ENCODE peak calls at places on chromosome X, in ten cellular contexts. H is stimulated activated CD4-positive, alpha-beta T cell treated with anti-CD3 and anti-CD28 coated beads, Interleukin-4, amount 100 ng/mL, for 24 hours; L is fibroblast of pulmonary artery; X is T-cell; F is AML-193; W is NCI-H1092; V is fibroblast of the aortic adventitia; C is CD8-positive, alpha-beta memory T cell; E is GM03348; Y is smooth muscle cell of the brain vasculature. U is an unnamed sample.

GRCh38 chrX:41377624-41378023 is 43.7 kb downstream of the DDX3X start:
- DNase-seq in H (peak; percentile 49), L (no peak), X (no peak), F (no peak), W (no peak), V (no peak), C (no peak), E (no peak), Y (no peak), U (no peak)

GRCh38 chrX:143476751-143477150 is 40.5 kb downstream of the SPANXN3 start:
- DNase-seq in H (no peak), L (no peak), X (no peak), F (no peak), W (no peak), V (no peak), C (no peak), E (no peak), Y (no peak), U (no peak)

GRCh38 chrX:18133605-18134004 is 87.1 kb downstream of the BEND2 start:
- DNase-seq in H (no peak), L (no peak), X (no peak), F (no peak), W (no peak), V (no peak), C (no peak), E (no peak), Y (no peak), U (no peak)

GRCh38 chrX:115892787-115893671 is 277.5 kb upstream of the AGTR2 start:
- DNase-seq in H (no peak), L (peak; percentile 21), X (peak; percentile 38), F (no peak), W (peak; percentile 82), V (peak; percentile 86), C (peak; percentile 36), E (no peak), Y (peak; percentile 40), U (peak; percentile 96)

GRCh38 chrX:120332394-120332793 is 21.1 kb upstream of the TMEM255A start:
- DNase-seq in H (no peak), L (no peak), X (no peak), F (no peak), W (no peak), V (no peak), C (no peak), E (no peak), Y (no peak), U (no peak)

GRCh38 chrX:66676990-66677389 is 38.1 kb upstream of the EDA2R start:
- DNase-seq in H (no peak), L (peak; percentile 89), X (no peak), F (no peak), W (no peak), V (peak; percentile 85), C (no peak), E (peak; percentile 11), Y (peak; percentile 46), U (no peak)

GRCh38 chrX:150697641-150698040 is 4.4 kb downstream of the MTMR1 start:
- DNase-seq in H (peak; percentile 23), L (no peak), X (no peak), F (no peak), W (no peak), V (no peak), C (no peak), E (no peak), Y (no peak), U (no peak)

GRCh38 chrX:135112096-135112729 is 8.1 kb downstream of the ETDB start:
- DNase-seq in H (peak; percentile 43), L (peak; percentile 53), X (no peak), F (peak; percentile 12), W (no peak), V (peak; percentile 46), C (peak; percentile 38), E (no peak), Y (no peak), U (no peak)

GRCh38 chrX:106302304-106302703 is 134.2 kb downstream of the PWWP3B start:
- DNase-seq in H (no peak), L (peak; percentile 49), X (no peak), F (no peak), W (no peak), V (no peak), C (no peak), E (no peak), Y (no peak), U (no peak)

GRCh38 chrX:104270916-104271512 is 16.3 kb upstream of the ESX1 start:
- DNase-seq in H (peak; percentile 17), L (peak; percentile 46), X (no peak), F (peak; percentile 35), W (peak; percentile 27), V (peak; percentile 37), C (no peak), E (peak; percentile 23), Y (no peak), U (peak; percentile 6)

GRCh38 chrX:16239211-16239610 is 71.9 kb downstream of the MAGEB17 start:
- DNase-seq in H (no peak), L (peak; percentile 49), X (no peak), F (no peak), W (no peak), V (peak; percentile 49), C (no peak), E (peak; percentile 40), Y (peak; percentile 33), U (no peak)

GRCh38 chrX:54808109-54808604 is 612 bp downstream of the MAGED2 start:
- DNase-seq in H (peak; percentile 33), L (no peak), X (peak; percentile 31), F (no peak), W (peak; percentile 85), V (no peak), C (peak; percentile 46), E (peak; percentile 75), Y (peak; percentile 20), U (peak; percentile 88)

GRCh38 chrX:150409486-150409885 is 46.4 kb downstream of the MAMLD1 start:
- DNase-seq in H (no peak), L (no peak), X (no peak), F (no peak), W (no peak), V (no peak), C (no peak), E (no peak), Y (no peak), U (no peak)

GRCh38 chrX:119477812-119478232 is 9.6 kb downstream of the SLC25A5 start:
- DNase-seq in H (no peak), L (peak; percentile 91), X (no peak), F (no peak), W (no peak), V (peak; percentile 89), C (no peak), E (peak; percentile 75), Y (peak; percentile 20), U (no peak)

GRCh38 chrX:121579016-121579760 is 531.8 kb downstream of the GLUD2 start:
- DNase-seq in H (peak; percentile 21), L (peak; percentile 53), X (no peak), F (peak; percentile 11), W (peak; percentile 5), V (peak; percentile 22), C (no peak), E (peak; percentile 0), Y (peak; percentile 1), U (no peak)

GRCh38 chrX:70436380-70436779 is 8.3 kb upstream of the DLG3 start:
- DNase-seq in H (no peak), L (no peak), X (no peak), F (no peak), W (peak; percentile 25), V (no peak), C (no peak), E (no peak), Y (no peak), U (peak; percentile 69)

GRCh38 chrX:38311743-38312142 is 15.6 kb downstream of the RPGR start:
- DNase-seq in H (no peak), L (no peak), X (no peak), F (no peak), W (no peak), V (no peak), C (no peak), E (no peak), Y (no peak), U (no peak)

GRCh38 chrX:67780694-67781109 is 236.9 kb downstream of the AR start:
- DNase-seq in H (no peak), L (peak; percentile 97), X (no peak), F (peak; percentile 7), W (peak; percentile 14), V (peak; percentile 98), C (no peak), E (peak; percentile 68), Y (peak; percentile 76), U (no peak)

GRCh38 chrX:48548871-48549270 is 9.4 kb downstream of the TBC1D25 start:
- DNase-seq in H (no peak), L (no peak), X (no peak), F (no peak), W (no peak), V (no peak), C (no peak), E (no peak), Y (no peak), U (no peak)

GRCh38 chrX:39811391-39811790 is 286.4 kb downstream of the BCOR start:
- DNase-seq in H (no peak), L (no peak), X (no peak), F (no peak), W (no peak), V (no peak), C (no peak), E (no peak), Y (no peak), U (no peak)

GRCh38 chrX:22314211-22314610 is 41.5 kb downstream of the CBLL2 start:
- DNase-seq in H (no peak), L (peak; percentile 12), X (no peak), F (no peak), W (no peak), V (peak; percentile 50), C (no peak), E (no peak), Y (no peak), U (no peak)

GRCh38 chrX:77065896-77066295 is 381.3 kb upstream of the FGF16 start:
- DNase-seq in H (no peak), L (no peak), X (no peak), F (no peak), W (no peak), V (no peak), C (no peak), E (no peak), Y (no peak), U (no peak)